ENCODE peak calls at places on chromosomes 13 and 19, in five cellular contexts. C is right atrium auricular region; X is CD4-positive, alpha-beta T cell; A is upper lobe of left lung; P is cardiac fibroblast. K is an unnamed sample.
A peak's percentile ranks its signal among the peaks of the same experiment; 100 is the strongest.

GRCh38 chr19:50909240-50910070 is 1.7 kb downstream of the KLK4 start:
- DNase-seq in C (no peak), X (no peak), A (peak; percentile 39), P (peak; percentile 48), K (peak; percentile 28)

GRCh38 chr13:29688193-29688592 is 92.7 kb upstream of the SLC7A1 start:
- DNase-seq in C (no peak), X (no peak), A (no peak), P (no peak), K (no peak)

GRCh38 chr19:36528921-36529518 is 949 bp upstream of the ZNF260 start:
- DNase-seq in C (no peak), X (no peak), A (no peak), P (no peak), K (no peak)

GRCh38 chr19:4302238-4302630 is at the start of gene TMIGD2:
- DNase-seq in C (no peak), X (no peak), A (no peak), P (no peak), K (no peak)

GRCh38 chr13:76764429-76764828 is 121.8 kb downstream of the KCTD12 start:
- DNase-seq in C (peak; percentile 88), X (no peak), A (peak; percentile 75), P (peak; percentile 90), K (no peak)

GRCh38 chr19:23406716-23407115 is 11.4 kb upstream of the ZNF91 start:
- DNase-seq in C (no peak), X (no peak), A (no peak), P (no peak), K (no peak)

GRCh38 chr13:36543671-36544070 is 111.4 kb downstream of the CCNA1 start:
- DNase-seq in C (no peak), X (no peak), A (no peak), P (no peak), K (no peak)

GRCh38 chr19:33134571-33135041 is 2.7 kb downstream of the WDR88 start:
- DNase-seq in C (no peak), X (no peak), A (no peak), P (no peak), K (no peak)

GRCh38 chr13:107202371-107203023 is 634.6 kb upstream of the ARGLU1 start:
- DNase-seq in C (peak; percentile 77), X (no peak), A (no peak), P (peak; percentile 76), K (no peak)

GRCh38 chr13:109592776-109593175 is 193.6 kb downstream of the IRS2 start:
- DNase-seq in C (no peak), X (no peak), A (no peak), P (no peak), K (no peak)

GRCh38 chr13:28753208-28753892 is 34.6 kb upstream of the SLC46A3 start:
- DNase-seq in C (peak; percentile 75), X (no peak), A (peak; percentile 83), P (peak; percentile 96), K (no peak)

GRCh38 chr13:48661112-48661511 is 7.4 kb downstream of the CYSLTR2 start:
- DNase-seq in C (no peak), X (no peak), A (no peak), P (no peak), K (no peak)

GRCh38 chr13:20305587-20305986 is 73.5 kb upstream of the GJB6 start:
- DNase-seq in C (no peak), X (no peak), A (no peak), P (no peak), K (no peak)

GRCh38 chr19:45215391-45216191 is 29.6 kb downstream of the EXOC3L2 start:
- DNase-seq in C (no peak), X (no peak), A (peak; percentile 31), P (no peak), K (no peak)

GRCh38 chr19:41088151-41088550 is at the start of gene CYP2A13:
- DNase-seq in C (no peak), X (no peak), A (no peak), P (no peak), K (no peak)

GRCh38 chr13:72109863-72110262 is 242.9 kb upstream of the DACH1 start:
- DNase-seq in C (no peak), X (no peak), A (no peak), P (peak; percentile 21), K (no peak)

GRCh38 chr19:41969772-41970458 is 10.8 kb upstream of the RABAC1 start:
- DNase-seq in C (no peak), X (no peak), A (no peak), P (no peak), K (no peak)

GRCh38 chr13:33644607-33645543 is 173.1 kb upstream of the RFC3 start:
- DNase-seq in C (no peak), X (no peak), A (no peak), P (peak; percentile 50), K (no peak)

GRCh38 chr19:4633140-4633967 is 6.0 kb upstream of the TNFAIP8L1 start:
- DNase-seq in C (peak; percentile 65), X (no peak), A (peak; percentile 83), P (peak; percentile 90), K (peak; percentile 32)

GRCh38 chr13:19618925-19619324 is 14.5 kb upstream of the MPHOSPH8 start:
- DNase-seq in C (no peak), X (no peak), A (no peak), P (peak; percentile 57), K (no peak)

GRCh38 chr19:14118165-14119051 is 846 bp upstream of the PRKACA start:
- DNase-seq in C (peak; percentile 96), X (peak; percentile 24), A (peak; percentile 96), P (peak; percentile 69), K (peak; percentile 25)

GRCh38 chr19:2077833-2078619 is 18.1 kb downstream of the MOB3A start:
- DNase-seq in C (no peak), X (no peak), A (no peak), P (no peak), K (no peak)

GRCh38 chr13:82905071-82905470 is 977.2 kb downstream of the SLITRK1 start:
- DNase-seq in C (no peak), X (no peak), A (no peak), P (no peak), K (no peak)

GRCh38 chr13:40475617-40476016 is 190.8 kb downstream of the FOXO1 start:
- DNase-seq in C (no peak), X (no peak), A (no peak), P (no peak), K (no peak)

GRCh38 chr13:99870541-99870940 is 101.0 kb downstream of the ZIC5 start:
- DNase-seq in C (no peak), X (no peak), A (no peak), P (no peak), K (no peak)

DNA sequence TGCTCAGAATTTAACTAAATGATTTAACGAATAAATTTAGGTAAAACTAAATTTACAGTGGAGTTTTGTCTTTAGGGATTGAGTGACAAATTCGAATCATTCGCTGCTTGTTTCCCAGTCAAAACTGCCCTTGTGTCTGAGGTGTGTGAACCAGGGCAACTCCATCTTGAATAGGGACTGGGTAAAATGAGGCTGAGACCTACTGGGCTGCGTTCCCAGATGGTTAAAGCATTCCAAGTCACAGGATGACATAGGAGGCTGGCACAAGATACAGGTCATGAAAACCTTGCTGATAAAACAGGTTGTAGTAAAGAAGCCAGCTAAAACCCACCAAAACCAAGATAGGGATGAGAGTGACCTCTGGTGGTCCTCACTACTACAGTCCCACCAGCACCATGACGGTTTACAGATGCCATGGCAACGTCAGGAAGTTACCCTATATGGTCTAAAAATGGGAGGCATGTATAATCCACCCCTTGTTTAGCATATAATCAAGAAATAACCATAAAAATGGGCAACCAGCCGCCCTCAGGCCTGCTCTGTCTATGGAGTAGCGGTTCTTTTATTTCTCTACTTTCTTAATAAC is 10.2 kb upstream of the ANKRD10 start:
- DNase-seq in C (no peak), X (no peak), A (no peak), P (peak; percentile 6), K (no peak)
- TF ChIP-seq CTCF in C (peak; percentile 26), X (no peak), A (no peak), P (no peak), K (no peak)

GRCh38 chr19:52095172-52096014 is at the start of gene ZNF841:
- DNase-seq in C (peak; percentile 94), X (peak; percentile 75), A (peak; percentile 91), P (peak; percentile 97), K (peak; percentile 86)
- TF ChIP-seq CTCF in C (no peak), X (no peak), A (peak; percentile 13), P (no peak), K (no peak)

GRCh38 chr13:21483748-21484147 is 24.6 kb upstream of the ZDHHC20 start:
- DNase-seq in C (no peak), X (no peak), A (no peak), P (no peak), K (no peak)
- TF ChIP-seq CTCF in C (no peak), X (no peak), A (no peak), P (no peak), K (no peak)

GRCh38 chr19:34996978-34997640 is 3.0 kb upstream of the GRAMD1A start:
- DNase-seq in C (no peak), X (no peak), A (no peak), P (no peak), K (no peak)

GRCh38 chr19:34998777-34999497 is 1.2 kb upstream of the GRAMD1A start:
- DNase-seq in C (no peak), X (no peak), A (no peak), P (no peak), K (no peak)

GRCh38 chr19:34994286-34994642 is 5.9 kb upstream of the GRAMD1A start:
- DNase-seq in C (no peak), X (no peak), A (no peak), P (no peak), K (no peak)

GRCh38 chr19:34994643-34995471 is 5.3 kb upstream of the GRAMD1A start:
- DNase-seq in C (no peak), X (no peak), A (peak; percentile 86), P (peak; percentile 54), K (no peak)

DNA sequence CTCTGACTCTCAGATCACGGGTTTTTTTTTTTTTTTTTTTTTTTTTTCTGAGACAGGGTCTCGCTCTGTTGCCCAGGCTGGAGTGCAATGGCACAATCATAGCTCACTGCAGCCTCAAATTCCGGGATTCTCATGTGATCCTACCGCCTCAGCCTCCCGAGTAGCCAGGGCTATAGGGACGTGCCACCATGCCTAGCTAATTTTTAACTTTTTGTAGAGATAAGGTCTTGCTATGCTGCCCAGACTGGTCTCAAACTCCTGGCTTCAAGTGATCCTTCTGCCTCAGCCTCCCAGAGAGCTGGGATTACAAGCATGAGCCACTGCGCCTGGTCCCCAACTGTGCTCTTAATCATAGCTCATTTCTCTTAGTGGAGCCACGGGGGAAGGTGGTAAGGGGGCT is 4.6 kb upstream of the GRAMD1A start:
- DNase-seq in C (no peak), X (no peak), A (no peak), P (no peak), K (no peak)
- TF ChIP-seq CTCF in C (no peak), X (no peak), A (no peak), P (no peak), K (no peak)

DNA sequence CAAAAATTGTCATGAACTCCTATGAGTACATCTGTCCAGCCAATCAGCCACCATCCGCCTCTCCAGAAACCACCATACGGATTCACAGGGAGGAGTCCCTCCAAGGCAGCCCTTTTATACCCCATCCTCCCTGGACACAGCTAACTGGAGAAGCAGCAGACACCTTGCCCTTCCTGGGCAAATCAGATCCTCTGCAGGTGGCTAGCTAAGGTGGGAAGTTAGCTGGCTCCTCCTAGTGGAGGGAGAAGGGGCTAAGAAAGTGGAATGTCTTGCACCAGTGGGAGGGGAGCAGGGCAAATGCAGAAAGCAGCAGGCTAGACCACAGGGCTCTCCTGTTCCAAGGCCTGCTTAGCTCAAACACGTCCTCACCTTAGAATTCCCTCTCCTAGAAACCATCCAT is 46.2 kb upstream of the UQCRFS1 start:
- DNase-seq in C (no peak), X (no peak), A (no peak), P (peak; percentile 18), K (no peak)
- TF ChIP-seq CTCF in C (no peak), X (no peak), A (no peak), P (peak; percentile 41), K (no peak)

K was measured in activated B cell treated with CpG ODN at 0.5 μM for 24 hours.